ENCODE peak calls at places on chromosomes 13 and 19, in six cellular contexts. F, Y, C, Q, A and N are unnamed samples.

GRCh38 chr13:99985243-99985874 is 3.8 kb downstream of the ZIC2 start:
- DNase-seq in A (no peak), Y (no peak), C (no peak), Q (no peak), F (no peak), N (no peak)

GRCh38 chr19:53652476-53652875 is 20.7 kb downstream of the DPRX start:
- DNase-seq in C (no peak), A (no peak), Y (no peak), Q (no peak), F (no peak), N (no peak)

GRCh38 chr13:57627663-57628062 is 3.9 kb upstream of the PCDH17 start:
- DNase-seq in Y (no peak), C (no peak), F (peak; percentile 23), Q (no peak), A (no peak), N (no peak)

GRCh38 chr13:53105881-53106280 is 77.3 kb downstream of the OLFM4 start:
- DNase-seq in Q (no peak), Y (no peak), F (no peak), C (no peak), A (no peak), N (no peak)

GRCh38 chr19:23346696-23347095 is 48.6 kb downstream of the ZNF91 start:
- DNase-seq in F (no peak), A (no peak), Q (no peak), Y (no peak), C (no peak), N (no peak)

GRCh38 chr13:50459658-50460057 is 383.8 kb downstream of the DLEU7 start:
- DNase-seq in A (no peak), Q (no peak), C (no peak), F (no peak), Y (no peak), N (no peak)

GRCh38 chr19:12202250-12202649 is 39.4 kb downstream of the ZNF136 start:
- DNase-seq in Y (no peak), F (no peak), C (no peak), Q (peak; percentile 73), A (peak; percentile 66), N (no peak)

GRCh38 chr19:46482645-46483044 is 11.3 kb upstream of the PNMA8A start:
- DNase-seq in Q (no peak), Y (no peak), C (no peak), F (no peak), A (no peak), N (no peak)

GRCh38 chr13:93145199-93145598 is 81.4 kb upstream of the GPC6 start:
- DNase-seq in F (no peak), Q (no peak), C (no peak), A (no peak), Y (no peak), N (no peak)

GRCh38 chr13:53694814-53695533 is 666.4 kb downstream of the OLFM4 start:
- DNase-seq in F (no peak), Y (no peak), C (no peak), A (no peak), Q (no peak), N (no peak)

GRCh38 chr19:9709305-9709704 is 34.4 kb upstream of the ZNF562 start:
- DNase-seq in Y (no peak), A (no peak), C (no peak), F (no peak), Q (no peak), N (no peak)

GRCh38 chr19:45470147-45471081 is 2.6 kb downstream of the FOSB start:
- DNase-seq in C (no peak), F (peak; percentile 61), A (no peak), Y (peak; percentile 67), Q (peak; percentile 84), N (no peak)

GRCh38 chr13:96052655-96053002 is 572 bp downstream of the UGGT2 start:
- DNase-seq in A (no peak), F (peak; percentile 20), C (no peak), Y (no peak), Q (no peak), N (no peak)

GRCh38 chr19:5718032-5718578 is 1.8 kb downstream of the LONP1 start:
- DNase-seq in Q (no peak), A (no peak), Y (no peak), F (no peak), C (no peak), N (no peak)

GRCh38 chr19:33390908-33391630 is 17.6 kb downstream of the CEBPG start:
- DNase-seq in C (peak; percentile 63), Y (no peak), A (no peak), F (no peak), Q (no peak), N (no peak)

GRCh38 chr13:49400755-49401659 is 42.9 kb downstream of the CAB39L start:
- DNase-seq in Y (peak; percentile 47), C (peak; percentile 80), A (peak; percentile 45), F (no peak), Q (no peak), N (no peak)

GRCh38 chr13:98026457-98026857 is 73.0 kb downstream of the IPO5 start:
- DNase-seq in A (no peak), C (no peak), Q (no peak), F (no peak), Y (no peak), N (no peak)

GRCh38 chr13:98022210-98022609 is 68.7 kb downstream of the IPO5 start:
- DNase-seq in F (no peak), Q (no peak), Y (peak; percentile 65), A (no peak), C (no peak), N (no peak)

GRCh38 chr13:98020271-98020670 is 66.8 kb downstream of the IPO5 start:
- DNase-seq in F (no peak), A (no peak), C (no peak), Y (no peak), Q (no peak), N (no peak)

GRCh38 chr13:98025480-98026025 is 72.1 kb downstream of the IPO5 start:
- DNase-seq in Y (no peak), A (no peak), Q (no peak), F (no peak), C (no peak), N (no peak)
- TF ChIP-seq POLR2AphosphoS5 in Y (no peak), A (no peak), Q (no peak), F (no peak), C (no peak), N (no peak)

DNA sequence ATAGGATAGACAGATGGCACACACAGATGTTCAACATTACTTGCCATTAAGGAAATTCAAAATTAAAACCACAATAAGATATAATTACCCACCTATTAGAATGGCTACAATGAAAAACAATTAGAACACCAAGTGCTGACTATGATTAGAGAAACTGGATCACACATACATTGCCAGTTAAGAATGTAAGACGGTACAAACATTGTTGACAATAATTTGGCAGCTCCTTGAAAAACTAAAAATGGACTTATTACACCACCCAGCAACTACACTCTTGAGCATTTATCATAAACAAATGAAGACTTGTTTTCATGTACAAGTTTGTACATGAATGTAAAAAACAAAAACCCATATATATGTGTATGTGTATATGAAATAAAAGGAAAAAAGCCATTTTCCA is 13.7 kb downstream of the ZNF461 start:
- DNase-seq in A (no peak), Y (no peak), F (no peak), C (no peak), Q (no peak), N (no peak)
- H3K9me3 ChIP-seq in A (peaks cover 96% of the 10 kb centered on the region), Y (peaks cover 97% of the 10 kb centered on the region), F (no peaks in the 10 kb centered on the region), C (peaks cover 37% of the 10 kb centered on the region), Q (peaks cover 100% of the 10 kb centered on the region), N (peaks cover 47% of the 10 kb centered on the region)

DNA sequence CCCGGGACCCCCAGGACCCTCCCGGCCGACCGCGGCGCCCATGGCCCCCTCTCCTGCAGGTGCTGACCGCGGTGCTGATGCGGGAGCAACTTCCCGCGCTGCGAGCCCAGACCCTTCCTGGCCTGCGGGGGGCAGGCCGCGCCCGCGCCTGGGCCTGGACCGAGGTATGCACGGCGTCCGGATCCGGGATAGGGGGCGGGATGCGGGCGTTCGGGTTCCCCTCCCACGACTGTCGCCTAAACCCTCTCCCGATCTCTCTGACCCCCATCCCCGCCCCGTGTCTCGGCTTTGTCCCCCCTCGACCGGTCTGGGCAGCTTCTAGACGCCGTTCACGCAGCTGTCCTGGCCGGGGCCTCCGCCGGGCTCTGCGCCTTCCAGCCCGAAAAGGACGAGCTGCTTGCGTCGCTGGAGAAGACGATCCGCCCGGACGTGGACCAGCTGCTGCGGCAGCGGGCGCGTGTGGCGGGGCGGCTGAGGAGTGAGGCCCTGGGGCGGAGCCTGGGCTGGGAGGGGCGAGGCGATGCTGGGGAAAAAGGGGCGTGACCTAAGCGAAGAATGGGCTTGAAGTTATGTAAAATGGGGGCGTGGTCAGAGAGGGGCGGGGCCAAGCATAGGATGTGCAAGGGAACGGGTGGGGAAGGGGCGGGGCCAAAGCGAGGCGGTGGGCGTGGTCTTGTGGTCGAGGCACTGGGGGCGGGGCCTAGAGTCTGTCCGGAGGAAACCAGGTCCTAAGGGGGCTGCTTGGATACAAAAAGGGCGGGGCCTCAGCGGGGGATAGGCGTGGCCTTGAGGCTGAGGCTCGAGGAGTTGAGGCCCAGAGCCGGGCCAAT is 15.9 kb upstream of the COLGALT1 start:
- DNase-seq in C (peak; percentile 98), F (peak; percentile 98), Y (peak; percentile 84), Q (peak; percentile 98), A (peak; percentile 90), N (peak; percentile 63)
- TF ChIP-seq POLR2AphosphoS5 in C (peak; percentile 42), F (no peak), Y (peak; percentile 29), Q (peak; percentile 82), A (no peak), N (no peak)

GRCh38 chr19:52094526-52094925 is 1.0 kb downstream of the ZNF841 start:
- DNase-seq in F (no peak), A (no peak), Y (no peak), Q (no peak), C (no peak), N (no peak)
- H3K9me3 ChIP-seq in F (peaks cover 28% of the 10 kb centered on the region), A (peaks cover 61% of the 10 kb centered on the region), Y (peaks cover 39% of the 10 kb centered on the region), Q (peaks cover 85% of the 10 kb centered on the region), C (peaks cover 32% of the 10 kb centered on the region), N (peaks cover 11% of the 10 kb centered on the region)

GRCh38 chr13:62598708-62599107 is 1183.1 kb upstream of the PCDH20 start:
- DNase-seq in Q (no peak), C (no peak), A (no peak), Y (no peak), F (no peak), N (no peak)
- TF ChIP-seq POLR2AphosphoS5 in Q (no peak), C (no peak), A (no peak), Y (no peak), F (no peak), N (no peak)

DNA sequence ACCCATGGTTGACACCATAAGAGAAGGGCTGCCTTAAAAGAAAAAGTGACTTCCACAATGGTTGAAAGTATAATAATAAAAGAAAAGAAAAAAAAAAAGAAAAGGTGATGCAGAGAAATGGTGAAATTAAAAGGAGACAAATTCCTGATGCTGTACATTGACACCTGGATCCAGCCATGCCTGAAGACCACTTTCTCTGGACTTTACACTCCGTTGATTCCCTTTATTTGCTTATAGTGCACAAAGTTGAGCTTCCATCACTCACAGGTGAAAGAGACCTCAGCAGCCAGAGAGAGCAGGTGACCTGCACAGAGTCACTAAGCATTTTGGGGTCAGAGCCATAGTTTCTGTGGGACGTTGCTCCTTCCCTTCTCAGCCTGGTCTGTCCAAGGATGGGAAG is 12.2 kb upstream of the OR10H5 start:
- DNase-seq in A (no peak), F (no peak), C (no peak), Y (no peak), Q (no peak), N (no peak)
- H3K9me3 ChIP-seq in A (no peaks in the 10 kb centered on the region), F (no peaks in the 10 kb centered on the region), C (no peaks in the 10 kb centered on the region), Y (no peaks in the 10 kb centered on the region), Q (no peaks in the 10 kb centered on the region), N (no peaks in the 10 kb centered on the region)